ENCODE peak calls at places on chromosomes 6 and 20, in four cellular contexts. F, X, L and Y are unnamed samples.
A peak's percentile ranks its signal among the peaks of the same experiment; 100 is the strongest.

GRCh38 chr20:43375586-43375985 is 82.1 kb upstream of the SRSF6 start:
- DNase-seq in F (no peak), X (peak; percentile 32), L (no peak), Y (no peak)

GRCh38 chr6:139364302-139364981 is 10.0 kb downstream of the CITED2 start:
- DNase-seq in F (no peak), X (peak; percentile 39), L (no peak), Y (no peak)

GRCh38 chr6:54801669-54802068 is 44.9 kb upstream of the FAM83B start:
- DNase-seq in F (no peak), X (peak; percentile 87), L (no peak), Y (no peak)

GRCh38 chr6:132715204-132715603 is 1.3 kb upstream of the VNN1 start:
- DNase-seq in F (no peak), X (peak; percentile 48), L (no peak), Y (no peak)

GRCh38 chr20:58224974-58225373 is 3.5 kb downstream of the ANKRD60 start:
- DNase-seq in F (no peak), X (no peak), L (no peak), Y (no peak)

GRCh38 chr6:26493258-26493657 is 6.8 kb upstream of the BTN1A1 start:
- DNase-seq in F (no peak), X (peak; percentile 20), L (no peak), Y (no peak)

GRCh38 chr20:24124951-24125650 is 136.5 kb upstream of the GGTLC1 start:
- DNase-seq in F (no peak), X (no peak), L (no peak), Y (no peak)

GRCh38 chr6:159125977-159126376 is 43.2 kb upstream of the FNDC1 start:
- DNase-seq in F (no peak), X (no peak), L (no peak), Y (no peak)

GRCh38 chr6:133756046-133756445 is 132.9 kb upstream of the TCF21 start:
- DNase-seq in F (no peak), X (peak; percentile 59), L (no peak), Y (no peak)

DNA sequence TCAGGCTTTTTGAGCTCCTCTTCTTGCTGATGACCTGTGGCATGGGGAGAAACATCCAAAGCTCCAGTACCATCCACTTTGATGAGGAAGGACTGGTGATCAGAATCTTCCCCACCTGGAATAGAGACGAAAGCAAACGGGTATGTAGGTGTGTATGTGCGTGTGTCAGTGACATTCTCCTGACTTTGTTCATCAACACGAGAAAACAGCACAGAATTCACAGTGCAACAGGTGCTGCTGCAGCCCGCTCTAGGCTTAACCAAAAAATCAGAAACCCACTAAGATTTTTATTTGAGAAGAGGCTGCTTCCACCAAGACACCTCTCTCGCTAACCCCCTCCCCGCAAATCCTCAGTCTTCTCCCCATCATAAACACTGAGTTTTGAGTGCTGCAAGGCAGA is 8.1 kb downstream of the BNIP5 start:
- DNase-seq in F (no peak), X (no peak), L (no peak), Y (no peak)
- H3K4me3 ChIP-seq in F (no peak overlapping the region), X (no peak overlapping the region), L (no peak overlapping the region), Y (no peak overlapping the region)

GRCh38 chr6:166540631-166541331 is 45.7 kb downstream of the RAMACL start:
- DNase-seq in F (no peak), X (peak; percentile 43), L (no peak), Y (no peak)
- H3K27ac ChIP-seq in F (no peak overlapping the region), X (no peak overlapping the region), L (peak overlapping the region; percentile 54), Y (peak overlapping the region; percentile 21)

GRCh38 chr20:25254571-25254970 is 6.7 kb downstream of the PYGB start:
- DNase-seq in F (no peak), X (no peak), L (no peak), Y (no peak)

GRCh38 chr20:25257756-25258462 is 10.0 kb downstream of the PYGB start:
- DNase-seq in F (no peak), X (no peak), L (peak; percentile 38), Y (no peak)

GRCh38 chr20:25257130-25257529 is 9.2 kb downstream of the PYGB start:
- DNase-seq in F (no peak), X (no peak), L (peak; percentile 28), Y (no peak)

GRCh38 chr20:25254986-25255680 is 7.2 kb downstream of the PYGB start:
- DNase-seq in F (peak; percentile 77), X (no peak), L (peak; percentile 76), Y (no peak)

GRCh38 chr20:25256226-25256859 is 8.5 kb downstream of the PYGB start:
- DNase-seq in F (no peak), X (no peak), L (peak; percentile 57), Y (no peak)
- H3K4me1 ChIP-seq in F (peaks cover 2% of the 10 kb centered on the region), X (no peaks in the 10 kb centered on the region), L (peaks cover 76% of the 10 kb centered on the region), Y (no peaks in the 10 kb centered on the region)

GRCh38 chr6:33513213-33513612 is 58.8 kb downstream of the ZBTB9 start:
- DNase-seq in F (no peak), X (no peak), L (no peak), Y (no peak)

GRCh38 chr6:33507261-33507660 is 52.9 kb downstream of the ZBTB9 start:
- DNase-seq in F (no peak), X (no peak), L (no peak), Y (no peak)

GRCh38 chr6:33505544-33506330 is 51.4 kb downstream of the ZBTB9 start:
- DNase-seq in F (no peak), X (peak; percentile 7), L (no peak), Y (no peak)

GRCh38 chr6:33504486-33504885 is 50.1 kb downstream of the ZBTB9 start:
- DNase-seq in F (no peak), X (no peak), L (no peak), Y (no peak)

GRCh38 chr6:33508935-33509926 is 54.9 kb downstream of the ZBTB9 start:
- DNase-seq in F (no peak), X (no peak), L (no peak), Y (no peak)
- H3K4me3 ChIP-seq in F (no peak overlapping the region), X (no peak overlapping the region), L (no peak overlapping the region), Y (no peak overlapping the region)

GRCh38 chr6:89597372-89597771 is 41.2 kb downstream of the LYRM2 start:
- DNase-seq in F (no peak), X (no peak), L (no peak), Y (no peak)
- H3K27ac ChIP-seq in F (no peak overlapping the region), X (no peak overlapping the region), L (no peak overlapping the region), Y (no peak overlapping the region)